ENCODE peak calls at places on chromosomes 3 and 15, in six cellular contexts. One of them, this sample, is unnamed.

GRCh38 chr15:74264081-74264501 is 28.0 kb downstream of the CCDC33 start:
- DNase-seq in tibial artery: no peak
- DNase-seq in progenitor cell of endocrine pancreas: no peak
- DNase-seq in fibroblast of mammary gland: no peak
- DNase-seq in tibial nerve: no peak
- DNase-seq in GM10248: no peak
- DNase-seq in this sample: no peak

GRCh38 chr15:76533060-76533955 is 196.7 kb downstream of the ISL2 start:
- DNase-seq in tibial artery: no peak
- DNase-seq in progenitor cell of endocrine pancreas: no peak
- DNase-seq in fibroblast of mammary gland: peak; percentile 2
- DNase-seq in tibial nerve: no peak
- DNase-seq in GM10248: no peak
- DNase-seq in this sample: no peak

GRCh38 chr15:58549013-58549779 is 117.4 kb downstream of the LIPC start:
- DNase-seq in tibial artery: no peak
- DNase-seq in progenitor cell of endocrine pancreas: no peak
- DNase-seq in fibroblast of mammary gland: no peak
- DNase-seq in tibial nerve: no peak
- DNase-seq in GM10248: no peak
- DNase-seq in this sample: peak; percentile 22

GRCh38 chr3:127339943-127340861 is 52.4 kb upstream of the PRR20G start:
- DNase-seq in tibial artery: no peak
- DNase-seq in progenitor cell of endocrine pancreas: no peak
- DNase-seq in fibroblast of mammary gland: no peak
- DNase-seq in tibial nerve: no peak
- DNase-seq in GM10248: peak; percentile 34
- DNase-seq in this sample: no peak

GRCh38 chr3:17116007-17116659 is 231.4 kb downstream of the PLCL2 start:
- DNase-seq in tibial artery: no peak
- DNase-seq in progenitor cell of endocrine pancreas: no peak
- DNase-seq in fibroblast of mammary gland: no peak
- DNase-seq in tibial nerve: no peak
- DNase-seq in GM10248: no peak
- DNase-seq in this sample: no peak

GRCh38 chr3:44522494-44522933 is 32.5 kb upstream of the ZKSCAN7 start:
- DNase-seq in tibial artery: no peak
- DNase-seq in progenitor cell of endocrine pancreas: no peak
- DNase-seq in fibroblast of mammary gland: no peak
- DNase-seq in tibial nerve: no peak
- DNase-seq in GM10248: no peak
- DNase-seq in this sample: no peak

GRCh38 chr3:8500966-8501365 is 657 bp upstream of the LMCD1 start:
- DNase-seq in tibial artery: no peak
- DNase-seq in progenitor cell of endocrine pancreas: no peak
- DNase-seq in fibroblast of mammary gland: no peak
- DNase-seq in tibial nerve: no peak
- DNase-seq in GM10248: no peak
- DNase-seq in this sample: no peak

GRCh38 chr15:67006089-67007065 is 59.0 kb upstream of the SMAD3 start:
- DNase-seq in tibial artery: no peak
- DNase-seq in progenitor cell of endocrine pancreas: no peak
- DNase-seq in fibroblast of mammary gland: peak; percentile 30
- DNase-seq in tibial nerve: no peak
- DNase-seq in GM10248: no peak
- DNase-seq in this sample: no peak

GRCh38 chr15:39058371-39059131 is 493.9 kb upstream of the RASGRP1 start:
- DNase-seq in tibial artery: no peak
- DNase-seq in progenitor cell of endocrine pancreas: no peak
- DNase-seq in fibroblast of mammary gland: no peak
- DNase-seq in tibial nerve: no peak
- DNase-seq in GM10248: no peak
- DNase-seq in this sample: no peak

GRCh38 chr3:61571516-61572336 is 10.4 kb downstream of the PTPRG start:
- DNase-seq in tibial artery: peak; percentile 77
- DNase-seq in progenitor cell of endocrine pancreas: no peak
- DNase-seq in fibroblast of mammary gland: peak; percentile 96
- DNase-seq in tibial nerve: no peak
- DNase-seq in GM10248: no peak
- DNase-seq in this sample: peak; percentile 45

GRCh38 chr3:128585974-128586373 is 64.6 kb downstream of the RPN1 start:
- DNase-seq in tibial artery: no peak
- DNase-seq in progenitor cell of endocrine pancreas: no peak
- DNase-seq in fibroblast of mammary gland: peak; percentile 26
- DNase-seq in tibial nerve: no peak
- DNase-seq in GM10248: no peak
- DNase-seq in this sample: no peak

GRCh38 chr3:42493798-42494151 is 8.7 kb upstream of the VIPR1 start:
- DNase-seq in tibial artery: no peak
- DNase-seq in progenitor cell of endocrine pancreas: no peak
- DNase-seq in fibroblast of mammary gland: no peak
- DNase-seq in tibial nerve: no peak
- DNase-seq in GM10248: no peak
- DNase-seq in this sample: no peak

GRCh38 chr3:189289251-189289650 is 117.5 kb downstream of the TPRG1 start:
- DNase-seq in tibial artery: no peak
- DNase-seq in progenitor cell of endocrine pancreas: no peak
- DNase-seq in fibroblast of mammary gland: no peak
- DNase-seq in tibial nerve: no peak
- DNase-seq in GM10248: no peak
- DNase-seq in this sample: no peak

GRCh38 chr3:89340431-89340830 is 233.0 kb downstream of the EPHA3 start:
- DNase-seq in tibial artery: no peak
- DNase-seq in progenitor cell of endocrine pancreas: no peak
- DNase-seq in fibroblast of mammary gland: no peak
- DNase-seq in tibial nerve: no peak
- DNase-seq in GM10248: no peak
- DNase-seq in this sample: no peak

GRCh38 chr3:196643201-196643749 is 3.8 kb downstream of the NRROS start:
- DNase-seq in tibial artery: no peak
- DNase-seq in progenitor cell of endocrine pancreas: no peak
- DNase-seq in fibroblast of mammary gland: no peak
- DNase-seq in tibial nerve: no peak
- DNase-seq in GM10248: peak; percentile 86
- DNase-seq in this sample: no peak

GRCh38 chr15:42090375-42090774 is 4.0 kb downstream of the PLA2G4D start:
- DNase-seq in tibial artery: no peak
- DNase-seq in progenitor cell of endocrine pancreas: no peak
- DNase-seq in fibroblast of mammary gland: no peak
- DNase-seq in tibial nerve: no peak
- DNase-seq in GM10248: no peak
- DNase-seq in this sample: no peak

GRCh38 chr15:53458736-53459135 is 300.7 kb downstream of the WDR72 start:
- DNase-seq in tibial artery: no peak
- DNase-seq in progenitor cell of endocrine pancreas: no peak
- DNase-seq in fibroblast of mammary gland: no peak
- DNase-seq in tibial nerve: no peak
- DNase-seq in GM10248: no peak
- DNase-seq in this sample: no peak

GRCh38 chr3:44893097-44893496 is 18.7 kb downstream of the TGM4 start:
- DNase-seq in tibial artery: no peak
- DNase-seq in progenitor cell of endocrine pancreas: no peak
- DNase-seq in fibroblast of mammary gland: peak; percentile 89
- DNase-seq in tibial nerve: no peak
- DNase-seq in GM10248: no peak
- DNase-seq in this sample: peak; percentile 38

GRCh38 chr3:160486459-160486869 is 36.9 kb upstream of the TRIM59 start:
- DNase-seq in tibial artery: no peak
- DNase-seq in progenitor cell of endocrine pancreas: no peak
- DNase-seq in fibroblast of mammary gland: peak; percentile 67
- DNase-seq in tibial nerve: no peak
- DNase-seq in GM10248: peak; percentile 30
- DNase-seq in this sample: peak; percentile 44

GRCh38 chr15:67479781-67480180 is 41.1 kb upstream of the C15orf61 start:
- DNase-seq in tibial artery: no peak
- DNase-seq in progenitor cell of endocrine pancreas: no peak
- DNase-seq in fibroblast of mammary gland: peak; percentile 89
- DNase-seq in tibial nerve: no peak
- DNase-seq in GM10248: no peak
- DNase-seq in this sample: no peak

GRCh38 chr3:179589143-179589542 is 15.3 kb downstream of the MRPL47 start:
- DNase-seq in tibial artery: no peak
- DNase-seq in progenitor cell of endocrine pancreas: no peak
- DNase-seq in fibroblast of mammary gland: peak; percentile 26
- DNase-seq in tibial nerve: no peak
- DNase-seq in GM10248: no peak
- DNase-seq in this sample: no peak

GRCh38 chr3:12612514-12613226 is 51.2 kb downstream of the RAF1 start:
- DNase-seq in tibial artery: no peak
- DNase-seq in progenitor cell of endocrine pancreas: no peak
- DNase-seq in fibroblast of mammary gland: no peak
- DNase-seq in tibial nerve: no peak
- DNase-seq in GM10248: no peak
- DNase-seq in this sample: no peak

GRCh38 chr15:81021321-81021720 is 20.6 kb downstream of the TLNRD1 start:
- DNase-seq in tibial artery: no peak
- DNase-seq in progenitor cell of endocrine pancreas: no peak
- DNase-seq in fibroblast of mammary gland: no peak
- DNase-seq in tibial nerve: no peak
- DNase-seq in GM10248: no peak
- DNase-seq in this sample: no peak

GRCh38 chr3:87082806-87083440 is 92.0 kb upstream of the VGLL3 start:
- DNase-seq in tibial artery: no peak
- DNase-seq in progenitor cell of endocrine pancreas: no peak
- DNase-seq in fibroblast of mammary gland: peak; percentile 78
- DNase-seq in tibial nerve: no peak
- DNase-seq in GM10248: peak; percentile 40
- DNase-seq in this sample: peak; percentile 59

GRCh38 chr15:24761704-24762302 is 86.2 kb downstream of the NPAP1 start:
- DNase-seq in tibial artery: no peak
- DNase-seq in progenitor cell of endocrine pancreas: no peak
- DNase-seq in fibroblast of mammary gland: peak; percentile 10
- DNase-seq in tibial nerve: no peak
- DNase-seq in GM10248: no peak
- DNase-seq in this sample: peak; percentile 19

GRCh38 chr15:74136584-74137543 is 6.5 kb downstream of the ISLR2 start:
- DNase-seq in tibial artery: no peak
- DNase-seq in progenitor cell of endocrine pancreas: no peak
- DNase-seq in fibroblast of mammary gland: no peak
- DNase-seq in tibial nerve: no peak
- DNase-seq in GM10248: no peak
- DNase-seq in this sample: no peak

GRCh38 chr3:146817705-146818104 is 212.6 kb upstream of the PLSCR5 start:
- DNase-seq in tibial artery: no peak
- DNase-seq in progenitor cell of endocrine pancreas: no peak
- DNase-seq in fibroblast of mammary gland: peak; percentile 51
- DNase-seq in tibial nerve: no peak
- DNase-seq in GM10248: no peak
- DNase-seq in this sample: peak; percentile 53

GRCh38 chr3:16723994-16724393 is 118.8 kb upstream of the DAZL start:
- DNase-seq in tibial artery: no peak
- DNase-seq in progenitor cell of endocrine pancreas: no peak
- DNase-seq in fibroblast of mammary gland: peak; percentile 60
- DNase-seq in tibial nerve: no peak
- DNase-seq in GM10248: no peak
- DNase-seq in this sample: peak; percentile 54

GRCh38 chr3:42844815-42845214 is 30.9 kb downstream of the CYP8B1 start:
- DNase-seq in tibial artery: no peak
- DNase-seq in progenitor cell of endocrine pancreas: no peak
- DNase-seq in fibroblast of mammary gland: no peak
- DNase-seq in tibial nerve: no peak
- DNase-seq in GM10248: no peak
- DNase-seq in this sample: no peak

GRCh38 chr3:54047568-54047967 is 74.8 kb upstream of the CACNA2D3 start:
- DNase-seq in tibial artery: no peak
- DNase-seq in progenitor cell of endocrine pancreas: no peak
- DNase-seq in fibroblast of mammary gland: no peak
- DNase-seq in tibial nerve: no peak
- DNase-seq in GM10248: no peak
- DNase-seq in this sample: no peak

GRCh38 chr15:101453123-101454120 is 36.1 kb downstream of the PCSK6 start:
- DNase-seq in tibial artery: no peak
- DNase-seq in progenitor cell of endocrine pancreas: no peak
- DNase-seq in fibroblast of mammary gland: no peak
- DNase-seq in tibial nerve: no peak
- DNase-seq in GM10248: no peak
- DNase-seq in this sample: no peak

GRCh38 chr3:174538116-174538515 is 321.0 kb upstream of the NAALADL2 start:
- DNase-seq in tibial artery: no peak
- DNase-seq in progenitor cell of endocrine pancreas: no peak
- DNase-seq in fibroblast of mammary gland: no peak
- DNase-seq in tibial nerve: no peak
- DNase-seq in GM10248: no peak
- DNase-seq in this sample: no peak
- TF ChIP-seq CTCF in tibial artery: no peak
- TF ChIP-seq CTCF in progenitor cell of endocrine pancreas: no peak
- TF ChIP-seq CTCF in fibroblast of mammary gland: no peak
- TF ChIP-seq CTCF in tibial nerve: no peak
- TF ChIP-seq CTCF in GM10248: no peak
- TF ChIP-seq CTCF in this sample: no peak

GRCh38 chr15:95888762-95889161 is 441.7 kb upstream of the NR2F2 start:
- DNase-seq in tibial artery: no peak
- DNase-seq in progenitor cell of endocrine pancreas: no peak
- DNase-seq in fibroblast of mammary gland: no peak
- DNase-seq in tibial nerve: no peak
- DNase-seq in GM10248: no peak
- DNase-seq in this sample: no peak
- TF ChIP-seq CTCF in tibial artery: no peak
- TF ChIP-seq CTCF in progenitor cell of endocrine pancreas: no peak
- TF ChIP-seq CTCF in fibroblast of mammary gland: no peak
- TF ChIP-seq CTCF in tibial nerve: no peak
- TF ChIP-seq CTCF in GM10248: no peak
- TF ChIP-seq CTCF in this sample: peak; percentile 22

GRCh38 chr3:148957586-148957985 is 33.8 kb upstream of the GYG1 start:
- DNase-seq in tibial artery: no peak
- DNase-seq in progenitor cell of endocrine pancreas: no peak
- DNase-seq in fibroblast of mammary gland: no peak
- DNase-seq in tibial nerve: no peak
- DNase-seq in GM10248: no peak
- DNase-seq in this sample: no peak

GRCh38 chr3:148958681-148959080 is 32.7 kb upstream of the GYG1 start:
- DNase-seq in tibial artery: no peak
- DNase-seq in progenitor cell of endocrine pancreas: no peak
- DNase-seq in fibroblast of mammary gland: no peak
- DNase-seq in tibial nerve: no peak
- DNase-seq in GM10248: no peak
- DNase-seq in this sample: no peak

GRCh38 chr3:148962513-148962912 is 28.8 kb upstream of the GYG1 start:
- DNase-seq in tibial artery: no peak
- DNase-seq in progenitor cell of endocrine pancreas: no peak
- DNase-seq in fibroblast of mammary gland: peak; percentile 86
- DNase-seq in tibial nerve: no peak
- DNase-seq in GM10248: no peak
- DNase-seq in this sample: peak; percentile 60
- TF ChIP-seq CTCF in tibial artery: no peak
- TF ChIP-seq CTCF in progenitor cell of endocrine pancreas: no peak
- TF ChIP-seq CTCF in fibroblast of mammary gland: peak; percentile 25
- TF ChIP-seq CTCF in tibial nerve: no peak
- TF ChIP-seq CTCF in GM10248: no peak
- TF ChIP-seq CTCF in this sample: peak; percentile 55

DNA sequence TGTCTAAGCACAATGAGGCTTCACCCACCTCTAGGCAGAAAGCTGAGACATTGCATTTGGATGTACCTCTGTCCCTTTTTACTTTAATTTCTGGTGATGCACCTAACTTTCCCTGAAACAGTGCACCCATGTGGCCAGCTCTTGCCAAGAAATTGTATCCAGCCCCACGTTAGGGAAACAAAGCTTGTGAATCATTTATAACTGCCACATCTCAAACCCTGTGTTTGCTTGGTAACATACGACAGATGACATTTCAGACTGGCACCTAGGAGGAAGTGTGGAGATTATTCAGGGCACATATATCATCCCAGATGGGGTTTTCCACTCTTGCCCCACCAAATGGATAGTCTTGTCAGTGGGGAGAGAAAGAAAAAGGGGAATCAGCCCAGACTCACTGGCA is 2.1 kb downstream of the CYB561D2 start:
- DNase-seq in tibial artery: no peak
- DNase-seq in progenitor cell of endocrine pancreas: no peak
- DNase-seq in fibroblast of mammary gland: peak; percentile 43
- DNase-seq in tibial nerve: no peak
- DNase-seq in GM10248: no peak
- DNase-seq in this sample: peak; percentile 53
- TF ChIP-seq CTCF in tibial artery: no peak
- TF ChIP-seq CTCF in progenitor cell of endocrine pancreas: peak; percentile 24
- TF ChIP-seq CTCF in fibroblast of mammary gland: peak; percentile 31
- TF ChIP-seq CTCF in tibial nerve: no peak
- TF ChIP-seq CTCF in GM10248: peak; percentile 27
- TF ChIP-seq CTCF in this sample: peak; percentile 62